ENCODE peak calls at places on chromosomes 1 and 21, in ten cellular contexts. N, W, G, D, M, Z, V, H, T and A are unnamed samples.

GRCh38 chr1:9295884-9296283 is 3.2 kb downstream of the SPSB1 start:
- DNase-seq in G (no peak), W (no peak), M (no peak), H (no peak), N (no peak), V (no peak), T (no peak), Z (no peak), D (no peak), A (no peak)

GRCh38 chr1:183850852-183851251 is 45.9 kb downstream of the RGL1 start:
- DNase-seq in W (no peak), G (no peak), N (no peak), H (no peak), M (no peak), V (no peak), Z (no peak), T (no peak), D (no peak), A (peak)

GRCh38 chr1:116006486-116006964 is 30.2 kb downstream of the SLC22A15 start:
- DNase-seq in V (no peak), W (no peak), D (no peak), M (no peak), H (no peak), N (no peak), Z (no peak), T (no peak), G (no peak), A (no peak)

GRCh38 chr1:111030590-111030989 is 66.9 kb upstream of the LRIF1 start:
- DNase-seq in N (peak), V (peak), Z (peak), D (no peak), G (peak), T (peak), H (peak), W (no peak), M (peak), A (peak)

GRCh38 chr1:89987170-89987819 is 7.6 kb upstream of the ZNF326 start:
- DNase-seq in H (peak), N (peak), Z (peak), D (no peak), M (peak), G (peak), T (peak), V (peak), W (no peak), A (peak)

GRCh38 chr1:3564921-3565831 is 46.1 kb downstream of the MEGF6 start:
- DNase-seq in T (peak), M (peak), Z (peak), V (no peak), N (peak), D (no peak), H (no peak), G (no peak), W (no peak), A (no peak)

GRCh38 chr1:2598329-2598931 is 11.9 kb downstream of the PRXL2B start:
- DNase-seq in H (no peak), T (no peak), N (no peak), V (no peak), W (peak), Z (no peak), D (no peak), M (no peak), G (no peak), A (no peak)

GRCh38 chr1:947958-948357 is 11.1 kb downstream of the NOC2L start:
- DNase-seq in M (no peak), D (no peak), T (no peak), W (no peak), N (no peak), H (no peak), G (no peak), Z (no peak), V (no peak), A (no peak)

GRCh38 chr1:239784896-239785295 is 306.8 kb upstream of the FMN2 start:
- DNase-seq in V (no peak), D (no peak), W (no peak), T (no peak), M (no peak), N (no peak), Z (no peak), G (no peak), H (no peak), A (no peak)

GRCh38 chr21:18493420-18493819 is 89.8 kb upstream of the TMPRSS15 start:
- DNase-seq in N (peak), T (no peak), V (no peak), M (peak), D (no peak), G (no peak), Z (no peak), H (peak), W (no peak), A (peak)

GRCh38 chr1:26666855-26667254 is 29.0 kb upstream of the ARID1A start:
- DNase-seq in D (no peak), Z (no peak), T (no peak), G (no peak), N (peak), V (no peak), H (peak), M (peak), W (no peak), A (no peak)

GRCh38 chr1:211323156-211324063 is 3.2 kb upstream of the TRAF5 start:
- DNase-seq in G (no peak), M (peak), V (peak), T (peak), W (peak), Z (peak), H (no peak), D (no peak), N (peak), A (peak)

GRCh38 chr1:112346802-112347350 is 49.1 kb upstream of the CTTNBP2NL start:
- DNase-seq in W (no peak), T (no peak), H (no peak), V (no peak), M (no peak), Z (no peak), N (no peak), G (no peak), D (no peak), A (no peak)

GRCh38 chr1:46533179-46533864 is 18.1 kb downstream of the KNCN start:
- DNase-seq in H (no peak), G (no peak), M (peak), T (peak), N (peak), Z (no peak), D (peak), V (peak), W (no peak), A (no peak)

GRCh38 chr1:156445789-156446263 is 54.7 kb downstream of the MEF2D start:
- DNase-seq in D (peak), N (peak), W (peak), G (no peak), H (peak), M (peak), V (peak), Z (peak), T (peak), A (peak)

GRCh38 chr1:50930193-50930592 is 29.9 kb downstream of the FAF1 start:
- DNase-seq in N (no peak), D (no peak), Z (no peak), G (no peak), V (no peak), T (no peak), H (no peak), W (no peak), M (no peak), A (no peak)

GRCh38 chr1:155940993-155941844 is at the start of gene RXFP4:
- DNase-seq in N (no peak), G (no peak), D (peak), T (no peak), W (no peak), Z (no peak), H (no peak), V (peak), M (peak), A (no peak)

GRCh38 chr1:170680428-170680827 is 16.5 kb downstream of the PRRX1 start:
- DNase-seq in H (no peak), M (peak), V (no peak), G (peak), T (no peak), Z (no peak), N (peak), D (no peak), W (no peak), A (peak)

GRCh38 chr1:216815239-216815955 is 92.2 kb upstream of the ESRRG start:
- DNase-seq in T (peak), W (no peak), N (no peak), V (no peak), H (no peak), G (no peak), Z (no peak), D (no peak), M (peak), A (peak)

GRCh38 chr21:41521489-41522027 is 13.6 kb upstream of the TMPRSS2 start:
- DNase-seq in V (no peak), W (no peak), G (no peak), H (no peak), M (no peak), T (no peak), D (no peak), N (no peak), Z (no peak), A (no peak)

GRCh38 chr1:229905031-229905545 is 161.9 kb upstream of the GALNT2 start:
- DNase-seq in M (no peak), H (no peak), T (no peak), G (no peak), V (no peak), Z (no peak), W (no peak), N (no peak), D (no peak), A (no peak)

GRCh38 chr1:65255088-65256050 is 54.0 kb upstream of the DNAJC6 start:
- DNase-seq in M (peak), D (no peak), W (peak), Z (no peak), H (no peak), G (no peak), T (peak), N (no peak), V (no peak), A (peak)

GRCh38 chr1:109528296-109528695 is 11.4 kb upstream of the GPR61 start:
- DNase-seq in T (no peak), D (no peak), M (no peak), Z (no peak), H (no peak), V (no peak), N (no peak), W (no peak), G (no peak), A (no peak)

GRCh38 chr21:46207006-46207919 is 21.3 kb downstream of the LSS start:
- DNase-seq in D (peak), M (no peak), V (no peak), W (no peak), G (no peak), H (no peak), N (no peak), Z (no peak), T (no peak), A (no peak)

GRCh38 chr1:88528792-88529191 is 155.3 kb upstream of the PKN2 start:
- DNase-seq in T (no peak), D (no peak), M (no peak), Z (no peak), W (no peak), G (no peak), N (no peak), V (no peak), H (no peak), A (no peak)

GRCh38 chr1:153531638-153532037 is 4.2 kb downstream of the S100A6 start:
- DNase-seq in H (no peak), W (no peak), Z (no peak), M (no peak), G (no peak), T (no peak), D (no peak), V (no peak), N (no peak), A (no peak)

GRCh38 chr1:36880155-36881070 is 153.9 kb downstream of the GRIK3 start:
- DNase-seq in M (no peak), N (no peak), V (no peak), Z (no peak), T (no peak), D (peak), H (no peak), W (peak), G (no peak), A (no peak)

GRCh38 chr1:49229555-49229954 is 452.9 kb upstream of the BEND5 start:
- DNase-seq in V (no peak), Z (no peak), M (no peak), T (peak), D (no peak), G (no peak), N (no peak), W (no peak), H (peak), A (no peak)

GRCh38 chr21:38914531-38915385 is 109.0 kb downstream of the ETS2 start:
- DNase-seq in W (no peak), G (no peak), Z (no peak), V (no peak), N (peak), D (no peak), H (no peak), M (peak), T (peak), A (no peak)

GRCh38 chr1:223700388-223700918 is 11.9 kb upstream of the CAPN2 start:
- DNase-seq in N (no peak), V (no peak), Z (no peak), D (no peak), W (no peak), H (no peak), T (no peak), M (peak), G (no peak), A (no peak)

GRCh38 chr1:232339077-232339476 is 290.9 kb downstream of the SIPA1L2 start:
- DNase-seq in T (no peak), Z (no peak), D (no peak), M (no peak), G (no peak), H (no peak), N (no peak), W (no peak), V (no peak), A (no peak)

GRCh38 chr1:226443439-226443838 is 35.5 kb upstream of the PARP1 start:
- DNase-seq in G (peak), W (no peak), N (peak), D (no peak), H (peak), Z (no peak), M (peak), T (no peak), V (no peak), A (peak)

GRCh38 chr1:169107673-169108160 is 1.2 kb downstream of the ATP1B1 start:
- DNase-seq in Z (no peak), D (no peak), M (peak), T (no peak), G (no peak), N (peak), V (no peak), H (no peak), W (no peak), A (peak)

GRCh38 chr1:232376632-232377493 is 253.1 kb downstream of the SIPA1L2 start:
- DNase-seq in M (no peak), H (no peak), T (no peak), V (no peak), Z (no peak), N (no peak), G (no peak), D (no peak), W (no peak), A (no peak)

GRCh38 chr21:36706482-36706852 is 7.6 kb downstream of the SIM2 start:
- DNase-seq in N (no peak), T (no peak), G (no peak), V (no peak), M (no peak), W (no peak), Z (no peak), D (no peak), H (no peak), A (no peak)

GRCh38 chr21:36706951-36707762 is 8.2 kb downstream of the SIM2 start:
- DNase-seq in Z (no peak), V (no peak), G (no peak), M (no peak), D (peak), H (no peak), W (peak), N (no peak), T (peak), A (no peak)

GRCh38 chr21:36709030-36709867 is 10.3 kb downstream of the SIM2 start:
- DNase-seq in M (no peak), G (no peak), V (no peak), W (peak), T (peak), H (no peak), D (peak), Z (no peak), N (no peak), A (no peak)

GRCh38 chr21:36708512-36709029 is 9.7 kb downstream of the SIM2 start:
- DNase-seq in N (no peak), Z (no peak), G (no peak), V (no peak), H (no peak), M (no peak), W (no peak), T (peak), D (peak), A (no peak)

GRCh38 chr21:36707763-36708511 is 9.0 kb downstream of the SIM2 start:
- DNase-seq in H (no peak), Z (no peak), T (peak), V (no peak), M (no peak), G (no peak), W (peak), N (no peak), D (peak), A (no peak)
- H3K4me3 ChIP-seq in H (no peak), Z (no peak), T (peak), V (no peak), M (no peak), G (no peak), W (peak), N (no peak), D (no peak), A (no peak)

GRCh38 chr1:188891958-188892357 is 1585.7 kb downstream of the BRINP3 start:
- DNase-seq in D (no peak), N (no peak), H (no peak), V (no peak), W (no peak), Z (no peak), T (no peak), G (no peak), M (no peak), A (no peak)

DNA sequence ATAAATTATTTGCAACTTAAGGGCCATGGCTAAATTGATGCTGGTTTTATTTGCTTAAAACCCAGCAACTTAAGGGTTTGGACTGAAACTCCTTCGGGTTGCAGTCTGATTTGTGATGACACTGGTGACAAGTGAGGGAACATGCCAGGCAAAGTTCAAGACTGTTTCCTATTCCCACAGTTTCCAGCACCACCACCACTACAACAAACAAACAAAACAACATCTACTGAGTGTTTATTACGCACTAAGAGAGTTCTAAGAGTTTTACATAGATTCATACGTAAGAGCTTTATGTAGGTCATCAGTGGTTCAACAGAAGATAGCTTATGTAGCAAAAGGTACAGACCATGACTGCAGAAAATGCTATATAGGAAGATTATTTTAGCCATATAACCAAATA is 1582.1 kb downstream of the BRINP3 start:
- DNase-seq in D (no peak), Z (no peak), V (no peak), T (no peak), H (no peak), N (no peak), W (no peak), M (no peak), G (no peak), A (no peak)
- TF ChIP-seq CTCF in D (no peak), Z (no peak), V (no peak), T (no peak), H (no peak), N (no peak), W (no peak), M (no peak), G (no peak), A (no peak)

GRCh38 chr1:245880754-245881403 is 626.2 kb downstream of the SMYD3 start:
- DNase-seq in M (peak), T (no peak), W (no peak), H (peak), Z (no peak), V (no peak), G (peak), N (peak), D (no peak), A (peak)

GRCh38 chr1:245876586-245876985 is 630.5 kb downstream of the SMYD3 start:
- DNase-seq in D (no peak), V (no peak), Z (no peak), M (no peak), H (no peak), N (no peak), T (no peak), W (no peak), G (no peak), A (no peak)

GRCh38 chr1:245877976-245878375 is 629.1 kb downstream of the SMYD3 start:
- DNase-seq in G (no peak), T (no peak), H (peak), W (no peak), V (no peak), Z (no peak), M (no peak), N (no peak), D (no peak), A (no peak)

GRCh38 chr1:245879091-245879490 is 628.0 kb downstream of the SMYD3 start:
- DNase-seq in T (no peak), V (no peak), H (no peak), M (no peak), G (no peak), W (no peak), D (no peak), N (no peak), Z (no peak), A (no peak)

DNA sequence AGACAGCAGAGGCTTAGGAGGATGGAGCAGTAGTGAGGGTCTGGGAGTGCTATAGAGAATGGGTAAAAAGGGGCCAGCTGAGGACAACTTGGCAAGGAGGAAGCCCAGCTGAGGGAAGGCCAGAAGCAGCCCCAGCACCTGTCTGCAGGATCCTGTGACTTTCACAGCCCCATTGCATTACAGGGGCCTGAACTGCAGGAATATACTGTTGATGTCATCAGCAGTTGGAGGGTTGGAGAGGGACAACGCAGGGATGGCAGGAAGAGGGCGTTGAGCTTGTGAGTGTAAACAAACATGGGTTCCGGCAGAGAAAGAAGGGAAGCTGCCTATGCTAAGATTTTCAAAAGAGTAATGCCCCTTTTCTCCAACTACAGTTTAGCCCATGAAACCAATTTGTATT is 628.5 kb downstream of the SMYD3 start:
- DNase-seq in V (no peak), N (no peak), Z (no peak), W (no peak), M (peak), G (no peak), T (no peak), H (no peak), D (no peak), A (no peak)
- H3K4me3 ChIP-seq in V (no peak), N (no peak), Z (no peak), W (no peak), M (no peak), G (no peak), T (no peak), H (no peak), D (no peak), A (no peak)

GRCh38 chr1:38138498-38139233 is 92.1 kb upstream of the POU3F1 start:
- DNase-seq in M (peak), H (peak), V (no peak), N (peak), G (peak), T (no peak), Z (peak), W (peak), D (peak), A (peak)
- TF ChIP-seq CTCF in M (peak), H (peak), V (no peak), N (peak), G (peak), T (no peak), Z (no peak), W (no peak), D (peak), A (peak)